ENCODE peak calls at places on chromosomes 3 and 15, in nine cellular contexts. C, X, T, Z, A, M, Q, V and O are unnamed samples.

GRCh38 chr3:187522293-187522692 is 147.9 kb downstream of the SST start:
- DNase-seq in Q (no peak), T (no peak), X (no peak), V (no peak), A (no peak), C (no peak), Z (no peak), M (no peak), O (peak)

GRCh38 chr3:160941885-160942494 is 163.2 kb downstream of the B3GALNT1 start:
- DNase-seq in Q (peak), X (peak), A (peak), C (peak), Z (peak), T (peak), V (peak), M (peak), O (no peak)

GRCh38 chr3:70471464-70472342 is 159.3 kb upstream of the MDFIC2 start:
- DNase-seq in M (no peak), C (no peak), X (no peak), V (no peak), A (no peak), Q (no peak), T (no peak), Z (no peak), O (no peak)

GRCh38 chr15:91132079-91132478 is 32.0 kb downstream of the SV2B start:
- DNase-seq in X (peak), C (no peak), A (no peak), Q (no peak), V (no peak), M (no peak), T (no peak), Z (no peak), O (no peak)

GRCh38 chr3:30357897-30358296 is 248.5 kb upstream of the TGFBR2 start:
- DNase-seq in T (peak), Q (no peak), A (no peak), C (no peak), X (no peak), V (no peak), M (no peak), Z (no peak), O (no peak)

GRCh38 chr3:114764056-114764492 is 383.0 kb downstream of the ZBTB20 start:
- DNase-seq in M (no peak), V (no peak), Q (no peak), X (peak), A (no peak), Z (no peak), T (no peak), C (no peak), O (no peak)

GRCh38 chr3:150733373-150733935 is 29.5 kb downstream of the SIAH2 start:
- DNase-seq in X (peak), Z (no peak), V (no peak), M (no peak), C (peak), Q (no peak), T (no peak), A (peak), O (no peak)

GRCh38 chr3:194632983-194633348 is 253 bp downstream of the TMEM44 start:
- DNase-seq in T (no peak), X (no peak), Q (no peak), M (no peak), A (peak), C (no peak), V (no peak), Z (no peak), O (peak)

GRCh38 chr3:169948559-169949371 is 17.8 kb upstream of the SEC62 start:
- DNase-seq in Q (no peak), T (no peak), C (no peak), M (no peak), Z (no peak), V (no peak), A (no peak), X (no peak), O (no peak)

GRCh38 chr3:53324011-53324544 is 23.3 kb downstream of the DCP1A start:
- DNase-seq in M (no peak), Z (no peak), V (no peak), X (no peak), A (no peak), Q (peak), C (no peak), T (no peak), O (no peak)

GRCh38 chr3:184560992-184561328 is 625 bp upstream of the EPHB3 start:
- DNase-seq in A (no peak), V (no peak), Q (no peak), Z (no peak), M (no peak), X (no peak), C (no peak), T (no peak), O (no peak)

GRCh38 chr15:98960555-98961050 is 47.0 kb downstream of the PGPEP1L start:
- DNase-seq in T (no peak), Z (no peak), X (no peak), C (no peak), Q (no peak), A (no peak), V (no peak), M (no peak), O (no peak)

GRCh38 chr3:143002083-143002712 is 828 bp downstream of the U2SURP start:
- DNase-seq in V (no peak), X (peak), Z (no peak), M (no peak), Q (peak), T (peak), A (peak), C (peak), O (peak)

GRCh38 chr3:133162906-133163305 is 124.7 kb downstream of the TMEM108 start:
- DNase-seq in T (no peak), Q (no peak), C (no peak), V (no peak), A (no peak), X (no peak), Z (no peak), M (no peak), O (no peak)

GRCh38 chr3:186054481-186055399 is 54.1 kb downstream of the ETV5 start:
- DNase-seq in X (no peak), C (no peak), Z (no peak), T (no peak), Q (no peak), V (no peak), M (no peak), A (no peak), O (no peak)

GRCh38 chr3:149390772-149391212 is 13.3 kb upstream of the TM4SF1 start:
- DNase-seq in X (no peak), A (no peak), M (peak), Z (no peak), V (no peak), Q (no peak), C (no peak), T (peak), O (no peak)

GRCh38 chr3:58009749-58010535 is 1.7 kb downstream of the FLNB start:
- DNase-seq in X (no peak), Z (no peak), T (peak), M (no peak), A (no peak), Q (no peak), V (no peak), C (peak), O (no peak)

GRCh38 chr15:34732430-34732829 is 22.4 kb downstream of the GJD2 start:
- DNase-seq in C (no peak), Z (no peak), X (no peak), Q (no peak), V (no peak), M (no peak), T (no peak), A (no peak), O (no peak)

GRCh38 chr3:190574473-190574872 is 60.6 kb downstream of the IL1RAP start:
- DNase-seq in Q (no peak), M (no peak), T (no peak), C (no peak), A (no peak), V (no peak), X (no peak), Z (no peak), O (no peak)

GRCh38 chr3:5022966-5023776 is 43.9 kb downstream of the BHLHE40 start:
- DNase-seq in Z (peak), A (peak), C (peak), V (no peak), X (peak), Q (no peak), T (peak), M (peak), O (no peak)

GRCh38 chr3:35677797-35678196 is 38.5 kb downstream of the ARPP21 start:
- DNase-seq in A (no peak), Z (no peak), C (no peak), T (no peak), V (no peak), M (no peak), Q (no peak), X (no peak), O (no peak)

GRCh38 chr3:39569095-39569494 is 101.6 kb downstream of the MOBP start:
- DNase-seq in X (no peak), A (no peak), M (no peak), Z (no peak), T (no peak), Q (no peak), C (no peak), V (no peak), O (no peak)

GRCh38 chr3:122092460-122093165 is 37.5 kb downstream of the CD86 start:
- DNase-seq in C (peak), T (peak), Q (no peak), V (no peak), Z (no peak), A (peak), X (no peak), M (peak), O (no peak)

GRCh38 chr3:125351814-125352456 is 23.2 kb downstream of the ZNF148 start:
- DNase-seq in Z (no peak), X (no peak), Q (no peak), M (no peak), V (no peak), C (no peak), T (no peak), A (no peak), O (no peak)

GRCh38 chr3:67662733-67663132 is 8.3 kb upstream of the SUCLG2 start:
- DNase-seq in Q (no peak), C (no peak), V (no peak), Z (no peak), T (no peak), M (no peak), X (no peak), A (no peak), O (no peak)

GRCh38 chr3:14542656-14543055 is 2.5 kb upstream of the GRIP2 start:
- DNase-seq in V (no peak), T (no peak), X (no peak), M (no peak), Q (no peak), A (no peak), C (no peak), Z (no peak), O (no peak)

GRCh38 chr15:76058714-76059319 is 968 bp upstream of the TMEM266 start:
- DNase-seq in M (no peak), Q (peak), V (peak), T (peak), Z (no peak), C (peak), X (peak), A (peak), O (peak)

GRCh38 chr15:32952062-32952461 is 234.3 kb downstream of the GREM1 start:
- DNase-seq in T (no peak), Z (no peak), A (no peak), X (no peak), M (no peak), C (no peak), Q (no peak), V (no peak), O (no peak)

GRCh38 chr3:115624029-115624645 is 827 bp downstream of the GAP43 start:
- DNase-seq in M (no peak), Q (no peak), A (no peak), Z (no peak), C (peak), X (no peak), V (no peak), T (no peak), O (no peak)

GRCh38 chr3:183975981-183976662 is 41.6 kb downstream of the ABCC5 start:
- DNase-seq in M (no peak), T (peak), Q (no peak), A (peak), Z (no peak), V (no peak), C (peak), X (no peak), O (no peak)

DNA sequence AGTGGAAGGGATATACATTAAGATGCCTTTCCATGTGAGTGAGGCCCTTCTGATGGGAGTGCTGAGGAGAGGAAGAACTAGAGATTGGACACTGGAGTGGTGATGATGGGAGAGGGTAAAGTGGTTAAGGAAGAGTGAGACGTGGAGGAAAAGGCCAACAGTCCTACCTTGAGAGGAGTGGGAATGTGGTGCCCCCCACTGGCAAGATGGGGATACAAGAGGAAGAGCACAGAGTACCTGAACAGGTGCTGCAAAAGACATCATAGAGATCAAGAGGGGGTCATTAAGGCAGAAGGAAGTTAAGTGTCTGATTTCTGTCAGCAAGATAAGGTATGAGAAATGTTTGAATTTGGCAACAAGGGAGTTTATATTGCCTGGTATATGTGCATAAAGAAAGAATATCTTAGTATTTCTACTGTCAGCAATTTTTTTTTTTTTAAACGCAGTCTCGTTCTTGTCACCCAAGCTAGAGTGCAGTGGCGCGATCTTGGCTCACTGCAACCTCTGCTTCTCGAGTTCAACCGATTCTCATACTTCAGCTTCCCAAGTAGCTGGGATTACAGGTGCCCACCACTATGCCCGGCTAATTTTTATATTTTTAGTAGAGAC is 34.0 kb downstream of the ARIH2 start:
- DNase-seq in Z (no peak), Q (peak), X (peak), V (no peak), A (peak), M (peak), T (peak), C (peak), O (no peak)
- H3K27ac ChIP-seq in Z (no peak), Q (no peak), X (no peak), V (no peak), A (no peak), M (no peak), T (no peak), C (peak), O (no peak)

GRCh38 chr15:101266034-101266433 is 11.3 kb downstream of the SELENOS start:
- DNase-seq in T (no peak), X (no peak), C (no peak), A (no peak), Q (no peak), M (no peak), Z (no peak), V (no peak), O (no peak)

GRCh38 chr15:101266787-101267186 is 10.5 kb downstream of the SELENOS start:
- DNase-seq in V (no peak), T (no peak), Z (no peak), X (no peak), M (no peak), A (peak), Q (no peak), C (no peak), O (no peak)

GRCh38 chr15:101264911-101265641 is 12.2 kb downstream of the SELENOS start:
- DNase-seq in X (no peak), A (no peak), C (no peak), T (no peak), Z (no peak), M (no peak), V (peak), Q (no peak), O (no peak)

GRCh38 chr15:101269479-101270223 is 7.6 kb downstream of the SELENOS start:
- DNase-seq in Q (no peak), V (no peak), T (peak), A (peak), M (no peak), C (peak), X (no peak), Z (no peak), O (no peak)

GRCh38 chr15:101267320-101268104 is 9.8 kb downstream of the SELENOS start:
- DNase-seq in C (peak), T (no peak), Q (no peak), M (no peak), Z (no peak), V (no peak), A (peak), X (no peak), O (no peak)
- TF ChIP-seq REST in C (no peak), T (no peak), Q (no peak), M (no peak), Z (no peak), V (no peak), A (no peak), X (no peak), O (no peak)

GRCh38 chr3:141529256-141530132 is 42.7 kb downstream of the RASA2 start:
- DNase-seq in C (peak), Q (no peak), A (no peak), V (no peak), M (no peak), X (no peak), T (no peak), Z (no peak), O (no peak)
- H3K4me3 ChIP-seq in C (no peak), Q (no peak), A (no peak), V (no peak), M (no peak), X (no peak), T (no peak), Z (no peak), O (no peak)

GRCh38 chr15:74373731-74374647 is 6.5 kb upstream of the CYP11A1 start:
- DNase-seq in A (peak), C (peak), Q (peak), V (no peak), Z (no peak), M (peak), X (peak), T (peak), O (peak)
- H3K27ac ChIP-seq in A (peak), C (peak), Q (peak), V (peak), Z (peak), M (peak), X (no peak), T (peak), O (no peak)